ENCODE peak calls at places on chromosomes 2 and 18, in ten cellular contexts. G is HFFc6; A is PC-9; X is stimulated activated CD8-positive, alpha-beta memory T cell treated with anti-CD3 and anti-CD28 coated beads, Interleukin-7, amount 100 ng/mL, for 4 hours; W is EH; Z is CD8-positive, alpha-beta memory T cell; U is T-cell; S is T1000; V is HEK293T; Y is adrenal gland. P is an unnamed sample.

GRCh38 chr2:50582164-50582563 is 449.8 kb downstream of the NRXN1 start:
- DNase-seq in Z (no peak), U (no peak), Y (no peak), X (no peak), G (no peak), W (no peak), A (no peak), V (no peak), S (no peak), P (no peak)

GRCh38 chr2:128505150-128505490 is 186.5 kb upstream of the HS6ST1 start:
- DNase-seq in X (no peak), S (no peak), G (no peak), W (no peak), U (no peak), A (no peak), Y (peak; percentile 13), Z (no peak), V (no peak), P (peak; percentile 24)

GRCh38 chr2:230067990-230068657 is 600 bp downstream of the SLC16A14 start:
- DNase-seq in A (peak; percentile 42), Y (peak; percentile 58), G (no peak), S (peak; percentile 55), Z (peak; percentile 4), X (no peak), U (peak; percentile 37), V (no peak), W (peak; percentile 48), P (peak; percentile 37)

GRCh38 chr2:134780977-134781376 is 57.4 kb upstream of the ACMSD start:
- DNase-seq in Z (no peak), G (no peak), S (no peak), U (no peak), X (no peak), W (no peak), Y (no peak), A (no peak), V (no peak), P (no peak)

GRCh38 chr2:19879115-19879514 is 22.7 kb downstream of the TTC32 start:
- DNase-seq in G (no peak), Z (no peak), W (no peak), A (no peak), S (no peak), V (no peak), X (no peak), U (no peak), Y (no peak), P (no peak)

GRCh38 chr2:35931626-35932025 is 424.0 kb upstream of the CRIM1 start:
- DNase-seq in Y (no peak), A (no peak), G (no peak), S (no peak), W (no peak), Z (no peak), X (no peak), V (no peak), U (no peak), P (no peak)

GRCh38 chr18:58254873-58255511 is 211.0 kb downstream of the NEDD4L start:
- DNase-seq in Z (no peak), S (peak; percentile 18), A (no peak), G (no peak), U (no peak), X (no peak), W (peak; percentile 61), V (peak; percentile 32), Y (no peak), P (no peak)

GRCh38 chr18:46199515-46200147 is 95.4 kb downstream of the HAUS1 start:
- DNase-seq in Y (no peak), Z (no peak), G (peak; percentile 69), A (peak; percentile 44), V (no peak), X (no peak), U (no peak), W (peak; percentile 62), S (no peak), P (no peak)

GRCh38 chr18:48799724-48800315 is 150.9 kb downstream of the SMAD7 start:
- DNase-seq in X (no peak), A (no peak), U (no peak), G (no peak), Z (no peak), Y (peak; percentile 6), S (no peak), V (no peak), W (no peak), P (no peak)

GRCh38 chr2:76270356-76270755 is 559.6 kb upstream of the GCFC2 start:
- DNase-seq in Y (no peak), U (no peak), X (no peak), A (no peak), G (no peak), W (no peak), S (no peak), V (no peak), Z (no peak), P (no peak)

GRCh38 chr2:101625387-101625786 is 72.1 kb upstream of the MAP4K4 start:
- DNase-seq in Z (no peak), S (no peak), X (no peak), Y (no peak), G (no peak), V (no peak), U (no peak), A (peak; percentile 40), W (no peak), P (no peak)

GRCh38 chr2:231922945-231923344 is 3.3 kb downstream of the NPPC start:
- DNase-seq in S (no peak), W (no peak), U (no peak), Z (no peak), G (no peak), V (no peak), Y (no peak), A (no peak), X (no peak), P (peak; percentile 42)

GRCh38 chr2:207286106-207286505 is 120.4 kb upstream of the KLF7 start:
- DNase-seq in X (no peak), A (no peak), W (no peak), Y (no peak), G (no peak), V (no peak), S (no peak), Z (no peak), U (no peak), P (no peak)

GRCh38 chr18:35099911-35100310 is 58.7 kb downstream of the MAPRE2 start:
- DNase-seq in Y (no peak), A (no peak), S (no peak), W (peak; percentile 19), X (no peak), G (peak; percentile 39), V (no peak), Z (no peak), U (no peak), P (no peak)

GRCh38 chr2:39435254-39435653 is 1.8 kb downstream of the MAP4K3 start:
- DNase-seq in X (no peak), U (no peak), A (no peak), V (no peak), Z (no peak), S (no peak), Y (no peak), G (no peak), W (peak; percentile 40), P (no peak)

GRCh38 chr2:2940702-2941655 is 436.6 kb downstream of the EIPR1 start:
- DNase-seq in G (no peak), Z (no peak), A (no peak), Y (no peak), W (no peak), S (no peak), V (no peak), U (no peak), X (no peak), P (no peak)

GRCh38 chr2:218252509-218253247 is 8.1 kb upstream of the GPBAR1 start:
- DNase-seq in X (no peak), V (no peak), Z (no peak), A (no peak), U (no peak), G (no peak), W (no peak), Y (no peak), S (no peak), P (no peak)

GRCh38 chr18:48820483-48821250 is 130.1 kb downstream of the SMAD7 start:
- DNase-seq in A (no peak), V (no peak), G (no peak), U (no peak), X (no peak), Y (peak; percentile 7), S (no peak), W (no peak), Z (no peak), P (no peak)

GRCh38 chr2:227515742-227516141 is 43.8 kb downstream of the AGFG1 start:
- DNase-seq in V (no peak), A (no peak), Y (no peak), W (peak; percentile 32), U (no peak), X (no peak), G (no peak), S (no peak), Z (no peak), P (no peak)

GRCh38 chr2:15992457-15993231 is 52.3 kb downstream of the MYCN start:
- DNase-seq in U (no peak), X (no peak), A (no peak), G (no peak), Y (no peak), S (no peak), V (no peak), W (no peak), Z (no peak), P (no peak)